ENCODE peak calls at places on chromosomes 1 and 21, in ten cellular contexts. I is glutamatergic neuron, J is neural progenitor cell, H is AG04449, Z is H9, X is MM.1S, N is BJ, O is WTC11, C is mammary epithelial cell, A is nephron progenitor cell. F is an unnamed sample.
A peak's percentile ranks its signal among the peaks of the same experiment; 100 is the strongest.

GRCh38 chr1:14968251-14968812 is 185.2 kb upstream of the TMEM51 start:
- DNase-seq in I (peak; percentile 47), J (peak; percentile 47), H (peak; percentile 71), Z (no peak), X (no peak), N (peak; percentile 87), O (no peak), C (peak; percentile 90), A (no peak), F (peak; percentile 48)

GRCh38 chr21:34558166-34558565 is 46.2 kb upstream of the KCNE1 start:
- DNase-seq in I (no peak), J (no peak), H (no peak), Z (no peak), X (no peak), N (no peak), O (no peak), C (peak; percentile 88), A (no peak), F (peak; percentile 17)

GRCh38 chr1:216723274-216723780 is at the start of gene ESRRG:
- DNase-seq in I (peak; percentile 84), J (peak; percentile 79), H (no peak), Z (peak; percentile 90), X (peak; percentile 77), N (no peak), O (peak; percentile 79), C (no peak), A (peak; percentile 78), F (no peak)

GRCh38 chr1:43285269-43285986 is at the start of gene C1orf210:
- DNase-seq in I (no peak), J (peak; percentile 34), H (no peak), Z (peak; percentile 96), X (no peak), N (no peak), O (peak; percentile 98), C (peak; percentile 83), A (peak; percentile 30), F (peak; percentile 81)

GRCh38 chr1:190303501-190303900 is 174.2 kb downstream of the BRINP3 start:
- DNase-seq in I (no peak), J (no peak), H (no peak), Z (no peak), X (no peak), N (no peak), O (no peak), C (no peak), A (no peak), F (no peak)

GRCh38 chr21:45822429-45823099 is 159.0 kb upstream of the COL6A1 start:
- DNase-seq in I (no peak), J (no peak), H (no peak), Z (peak; percentile 74), X (no peak), N (no peak), O (no peak), C (no peak), A (no peak), F (no peak)

GRCh38 chr1:33548319-33548718 is 75.9 kb downstream of the ZSCAN20 start:
- DNase-seq in I (no peak), J (no peak), H (no peak), Z (no peak), X (no peak), N (no peak), O (no peak), C (no peak), A (no peak), F (no peak)

GRCh38 chr21:45318556-45319341 is 31.1 kb upstream of the POFUT2 start:
- DNase-seq in I (no peak), J (no peak), H (no peak), Z (peak; percentile 27), X (no peak), N (no peak), O (no peak), C (no peak), A (peak; percentile 56), F (peak; percentile 32)

GRCh38 chr1:87398644-87399043 is 70.0 kb downstream of the LMO4 start:
- DNase-seq in I (no peak), J (no peak), H (peak; percentile 16), Z (no peak), X (no peak), N (no peak), O (no peak), C (peak; percentile 87), A (no peak), F (peak; percentile 87)

GRCh38 chr1:194535369-194535768 is 1349.0 kb upstream of the B3GALT2 start:
- DNase-seq in I (no peak), J (no peak), H (no peak), Z (peak; percentile 70), X (no peak), N (no peak), O (peak; percentile 40), C (peak; percentile 44), A (no peak), F (no peak)

GRCh38 chr21:17613242-17613676 is 558 bp upstream of the BTG3 start:
- DNase-seq in I (peak; percentile 17), J (no peak), H (no peak), Z (no peak), X (no peak), N (no peak), O (no peak), C (no peak), A (no peak), F (no peak)

GRCh38 chr1:32023351-32023750 is 9.7 kb downstream of the KHDRBS1 start:
- DNase-seq in I (no peak), J (no peak), H (no peak), Z (no peak), X (no peak), N (no peak), O (no peak), C (no peak), A (no peak), F (no peak)

GRCh38 chr1:5597171-5597864 is 394.9 kb downstream of the NPHP4 start:
- DNase-seq in I (no peak), J (no peak), H (no peak), Z (no peak), X (no peak), N (no peak), O (no peak), C (no peak), A (no peak), F (no peak)

GRCh38 chr1:228795578-228795977 is 60.3 kb downstream of the RHOU start:
- DNase-seq in I (no peak), J (no peak), H (no peak), Z (no peak), X (no peak), N (no peak), O (no peak), C (no peak), A (no peak), F (no peak)

GRCh38 chr1:209590405-209590804 is 6.9 kb downstream of the CAMK1G start:
- DNase-seq in I (peak; percentile 59), J (peak; percentile 67), H (no peak), Z (peak; percentile 66), X (no peak), N (no peak), O (peak; percentile 54), C (no peak), A (no peak), F (no peak)

GRCh38 chr1:172764378-172764777 is 105.5 kb downstream of the FASLG start:
- DNase-seq in I (no peak), J (no peak), H (no peak), Z (no peak), X (no peak), N (no peak), O (no peak), C (no peak), A (no peak), F (no peak)

GRCh38 chr1:15756143-15757015 is 2.2 kb upstream of the FBLIM1 start:
- DNase-seq in I (no peak), J (peak; percentile 46), H (no peak), Z (peak; percentile 63), X (no peak), N (no peak), O (peak; percentile 38), C (peak; percentile 61), A (no peak), F (peak; percentile 57)

GRCh38 chr1:47361380-47361779 is 27.8 kb downstream of the CMPK1 start:
- DNase-seq in I (no peak), J (no peak), H (no peak), Z (no peak), X (no peak), N (no peak), O (no peak), C (no peak), A (no peak), F (no peak)

GRCh38 chr1:218408135-218408534 is 63.0 kb downstream of the TGFB2 start:
- DNase-seq in I (no peak), J (no peak), H (no peak), Z (no peak), X (no peak), N (no peak), O (no peak), C (no peak), A (no peak), F (no peak)

GRCh38 chr1:76330993-76331603 is 256.6 kb downstream of the ST6GALNAC3 start:
- DNase-seq in I (peak; percentile 42), J (peak; percentile 65), H (peak; percentile 26), Z (peak; percentile 44), X (peak; percentile 49), N (peak; percentile 5), O (peak; percentile 36), C (peak; percentile 46), A (peak; percentile 37), F (peak; percentile 78)
- TF ChIP-seq CTCF in I (peak; percentile 97), J (peak; percentile 99), H (peak; percentile 81), Z (peak; percentile 97), X (peak; percentile 93), N (peak; percentile 90), O (peak; percentile 91), C (peak; percentile 97), A (peak; percentile 98), F (peak; percentile 90)

GRCh38 chr1:234781241-234782056 is 171.5 kb upstream of the IRF2BP2 start:
- DNase-seq in I (no peak), J (peak; percentile 13), H (no peak), Z (peak; percentile 31), X (no peak), N (no peak), O (no peak), C (no peak), A (no peak), F (no peak)
- TF ChIP-seq CTCF in I (no peak), J (peak; percentile 20), H (no peak), Z (peak; percentile 42), X (no peak), N (no peak), O (no peak), C (no peak), A (no peak), F (peak; percentile 3)

GRCh38 chr1:166164995-166165660 is 1.7 kb downstream of the FAM78B start:
- DNase-seq in I (peak; percentile 83), J (peak; percentile 89), H (no peak), Z (peak; percentile 78), X (peak; percentile 90), N (no peak), O (peak; percentile 77), C (peak; percentile 60), A (peak; percentile 79), F (peak; percentile 43)
- TF ChIP-seq CTCF in I (peak; percentile 67), J (peak; percentile 70), H (peak; percentile 52), Z (peak; percentile 77), X (peak; percentile 79), N (peak; percentile 59), O (no peak), C (peak; percentile 10), A (peak; percentile 63), F (peak; percentile 23)

DNA sequence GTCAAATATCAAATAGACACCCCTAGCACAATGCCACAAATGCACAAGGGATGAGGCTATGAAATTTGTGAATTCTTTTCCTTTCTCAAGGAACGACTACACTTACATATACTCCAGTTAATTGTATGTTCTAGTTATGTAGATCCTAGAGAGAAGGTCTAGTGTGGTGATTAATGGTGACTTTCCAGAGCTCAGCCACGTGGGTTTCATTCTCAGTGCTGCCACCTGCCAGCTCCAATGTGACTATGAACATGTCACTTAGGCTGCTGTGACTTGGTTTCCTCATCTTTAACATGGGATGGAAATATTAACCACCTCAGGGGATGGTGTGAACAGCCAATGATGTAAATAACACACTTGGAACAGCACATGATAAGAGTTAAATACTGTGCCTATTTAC is 138.3 kb downstream of the APP start:
- DNase-seq in I (no peak), J (no peak), H (no peak), Z (no peak), X (no peak), N (no peak), O (no peak), C (no peak), A (no peak), F (no peak)
- TF ChIP-seq CTCF in I (no peak), J (no peak), H (no peak), Z (peak; percentile 42), X (peak; percentile 47), N (no peak), O (no peak), C (no peak), A (no peak), F (no peak)